ENCODE peak calls at places on chromosomes 6 and 20, in four cellular contexts. One of them, this sample, is unnamed.

GRCh38 chr20:63532449-63532971 is 4.7 kb downstream of the PTK6 start:
- DNase-seq in K562: no peak
- DNase-seq in HepG2: no peak
- DNase-seq in GM12878: no peak
- DNase-seq in this sample: no peak

GRCh38 chr6:146857960-146858308 is 259.2 kb downstream of the ADGB start:
- DNase-seq in K562: peak
- DNase-seq in HepG2: no peak
- DNase-seq in GM12878: no peak
- DNase-seq in this sample: peak

GRCh38 chr20:19998990-19999705 is 18.0 kb upstream of the NAA20 start:
- DNase-seq in K562: no peak
- DNase-seq in HepG2: no peak
- DNase-seq in GM12878: no peak
- DNase-seq in this sample: no peak

GRCh38 chr6:111119550-111120329 is 32.4 kb downstream of the SLC16A10 start:
- DNase-seq in K562: no peak
- DNase-seq in HepG2: no peak
- DNase-seq in GM12878: no peak
- DNase-seq in this sample: no peak

GRCh38 chr20:61927193-61927825 is 138.4 kb downstream of the TAF4 start:
- DNase-seq in K562: no peak
- DNase-seq in HepG2: no peak
- DNase-seq in GM12878: no peak
- DNase-seq in this sample: no peak

GRCh38 chr6:14674458-14674857 is 556.9 kb downstream of the CD83 start:
- DNase-seq in K562: no peak
- DNase-seq in HepG2: no peak
- DNase-seq in GM12878: no peak
- DNase-seq in this sample: no peak

GRCh38 chr6:21214738-21215448 is 378.7 kb upstream of the SOX4 start:
- DNase-seq in K562: no peak
- DNase-seq in HepG2: no peak
- DNase-seq in GM12878: no peak
- DNase-seq in this sample: no peak

GRCh38 chr6:126534418-126534817 is 194.5 kb downstream of the CENPW start:
- DNase-seq in K562: no peak
- DNase-seq in HepG2: no peak
- DNase-seq in GM12878: no peak
- DNase-seq in this sample: no peak

GRCh38 chr6:143675946-143676345 is 1.8 kb upstream of the PHACTR2 start:
- DNase-seq in K562: no peak
- DNase-seq in HepG2: peak
- DNase-seq in GM12878: no peak
- DNase-seq in this sample: no peak

GRCh38 chr6:64000873-64001497 is 365.4 kb downstream of the PHF3 start:
- DNase-seq in K562: no peak
- DNase-seq in HepG2: no peak
- DNase-seq in GM12878: no peak
- DNase-seq in this sample: no peak

GRCh38 chr6:119942078-119942752 is 592.7 kb upstream of the MAN1A1 start:
- DNase-seq in K562: no peak
- DNase-seq in HepG2: no peak
- DNase-seq in GM12878: no peak
- DNase-seq in this sample: no peak

GRCh38 chr6:143110572-143110971 is 49.9 kb downstream of the AIG1 start:
- DNase-seq in K562: no peak
- DNase-seq in HepG2: no peak
- DNase-seq in GM12878: no peak
- DNase-seq in this sample: no peak

GRCh38 chr20:62368303-62368628 is 1.2 kb upstream of the LAMA5 start:
- DNase-seq in K562: no peak
- DNase-seq in HepG2: no peak
- DNase-seq in GM12878: no peak
- DNase-seq in this sample: no peak

GRCh38 chr6:6875818-6876470 is 231.8 kb upstream of the RREB1 start:
- DNase-seq in K562: no peak
- DNase-seq in HepG2: no peak
- DNase-seq in GM12878: no peak
- DNase-seq in this sample: no peak

GRCh38 chr6:164927288-164928040 is 381.9 kb downstream of the C6orf118 start:
- DNase-seq in K562: peak
- DNase-seq in HepG2: peak
- DNase-seq in GM12878: no peak
- DNase-seq in this sample: peak

GRCh38 chr20:57479196-57479595 is 45.7 kb downstream of the CTCFL start:
- DNase-seq in K562: no peak
- DNase-seq in HepG2: no peak
- DNase-seq in GM12878: no peak
- DNase-seq in this sample: no peak

GRCh38 chr6:3162565-3163247 is 5.4 kb upstream of the TUBB2A start:
- DNase-seq in K562: peak
- DNase-seq in HepG2: peak
- DNase-seq in GM12878: no peak
- DNase-seq in this sample: peak

GRCh38 chr6:35476004-35476403 is 7.8 kb downstream of the RPL10A start:
- DNase-seq in K562: peak
- DNase-seq in HepG2: no peak
- DNase-seq in GM12878: no peak
- DNase-seq in this sample: no peak

GRCh38 chr6:43946641-43947363 is 176.8 kb downstream of the VEGFA start:
- DNase-seq in K562: peak
- DNase-seq in HepG2: no peak
- DNase-seq in GM12878: no peak
- DNase-seq in this sample: no peak

GRCh38 chr6:110043366-110043994 is 65.4 kb downstream of the GPR6 start:
- DNase-seq in K562: no peak
- DNase-seq in HepG2: no peak
- DNase-seq in GM12878: no peak
- DNase-seq in this sample: no peak

GRCh38 chr6:110053395-110054240 is 75.5 kb downstream of the GPR6 start:
- DNase-seq in K562: peak
- DNase-seq in HepG2: peak
- DNase-seq in GM12878: no peak
- DNase-seq in this sample: no peak

GRCh38 chr6:110044093-110044492 is 66.0 kb downstream of the GPR6 start:
- DNase-seq in K562: no peak
- DNase-seq in HepG2: no peak
- DNase-seq in GM12878: no peak
- DNase-seq in this sample: no peak

GRCh38 chr6:110049696-110050465 is 71.8 kb downstream of the GPR6 start:
- DNase-seq in K562: no peak
- DNase-seq in HepG2: no peak
- DNase-seq in GM12878: no peak
- DNase-seq in this sample: no peak

GRCh38 chr6:110048221-110048875 is 70.2 kb downstream of the GPR6 start:
- DNase-seq in K562: no peak
- DNase-seq in HepG2: no peak
- DNase-seq in GM12878: no peak
- DNase-seq in this sample: no peak
- TF ChIP-seq CREM in K562: no peak
- TF ChIP-seq CREM in HepG2: no peak
- TF ChIP-seq CREM in GM12878: no peak
- TF ChIP-seq CREM in this sample: no peak

DNA sequence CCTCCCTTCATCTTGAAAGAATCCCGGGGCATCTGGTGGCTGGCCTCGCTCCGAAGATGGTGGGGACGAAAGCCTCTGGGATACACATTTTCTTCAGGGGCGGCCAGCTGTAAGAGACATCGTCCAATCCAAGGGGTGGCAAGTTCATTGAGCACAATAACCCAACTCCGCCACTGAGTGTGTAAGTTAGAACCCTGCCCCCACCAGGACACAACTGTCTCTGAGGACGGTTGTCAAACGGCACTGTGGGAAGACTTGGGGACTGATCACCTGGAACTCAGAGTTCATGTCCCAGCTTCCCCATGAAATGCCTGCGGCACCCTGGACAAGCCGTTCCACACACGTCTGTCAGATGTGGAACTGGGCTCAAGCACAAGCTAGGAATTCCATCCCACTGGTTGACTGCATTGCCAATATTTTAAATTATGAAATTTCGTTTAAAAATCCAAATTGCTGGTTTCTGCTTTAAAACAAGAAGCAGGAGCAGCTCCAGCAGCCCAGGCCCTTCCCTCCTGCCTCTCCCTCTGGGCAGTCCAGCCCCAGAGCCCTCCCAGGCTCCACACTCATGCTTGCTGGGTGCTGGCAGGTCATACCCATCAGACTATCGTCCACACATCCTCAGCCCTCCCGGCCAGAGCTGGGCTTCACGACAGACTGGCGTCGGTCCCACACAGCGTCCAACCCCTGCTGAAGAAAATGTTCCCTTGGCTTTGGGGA is 80.9 kb upstream of the AFDN start:
- DNase-seq in K562: no peak
- DNase-seq in HepG2: no peak
- DNase-seq in GM12878: no peak
- DNase-seq in this sample: no peak
- TF ChIP-seq ATF3 in K562: no peak
- TF ChIP-seq ATF3 in HepG2: no peak
- TF ChIP-seq ATF3 in GM12878: no peak
- TF ChIP-seq ATF3 in this sample: no peak

GRCh38 chr6:154230390-154230789 is 126.2 kb downstream of the IPCEF1 start:
- DNase-seq in K562: no peak
- DNase-seq in HepG2: no peak
- DNase-seq in GM12878: no peak
- DNase-seq in this sample: no peak
- TF ChIP-seq CREM in K562: no peak
- TF ChIP-seq CREM in HepG2: no peak
- TF ChIP-seq CREM in GM12878: no peak
- TF ChIP-seq CREM in this sample: no peak

GRCh38 chr6:37698264-37699137 is 818 bp upstream of the MDGA1 start:
- DNase-seq in K562: peak
- DNase-seq in HepG2: no peak
- DNase-seq in GM12878: no peak
- DNase-seq in this sample: peak

GRCh38 chr6:37696220-37696840 is 1.4 kb downstream of the MDGA1 start:
- DNase-seq in K562: no peak
- DNase-seq in HepG2: no peak
- DNase-seq in GM12878: no peak
- DNase-seq in this sample: peak

GRCh38 chr6:37695857-37696219 is 1.8 kb downstream of the MDGA1 start:
- DNase-seq in K562: no peak
- DNase-seq in HepG2: no peak
- DNase-seq in GM12878: no peak
- DNase-seq in this sample: no peak

GRCh38 chr6:37695273-37695672 is 2.4 kb downstream of the MDGA1 start:
- DNase-seq in K562: no peak
- DNase-seq in HepG2: no peak
- DNase-seq in GM12878: no peak
- DNase-seq in this sample: no peak

DNA sequence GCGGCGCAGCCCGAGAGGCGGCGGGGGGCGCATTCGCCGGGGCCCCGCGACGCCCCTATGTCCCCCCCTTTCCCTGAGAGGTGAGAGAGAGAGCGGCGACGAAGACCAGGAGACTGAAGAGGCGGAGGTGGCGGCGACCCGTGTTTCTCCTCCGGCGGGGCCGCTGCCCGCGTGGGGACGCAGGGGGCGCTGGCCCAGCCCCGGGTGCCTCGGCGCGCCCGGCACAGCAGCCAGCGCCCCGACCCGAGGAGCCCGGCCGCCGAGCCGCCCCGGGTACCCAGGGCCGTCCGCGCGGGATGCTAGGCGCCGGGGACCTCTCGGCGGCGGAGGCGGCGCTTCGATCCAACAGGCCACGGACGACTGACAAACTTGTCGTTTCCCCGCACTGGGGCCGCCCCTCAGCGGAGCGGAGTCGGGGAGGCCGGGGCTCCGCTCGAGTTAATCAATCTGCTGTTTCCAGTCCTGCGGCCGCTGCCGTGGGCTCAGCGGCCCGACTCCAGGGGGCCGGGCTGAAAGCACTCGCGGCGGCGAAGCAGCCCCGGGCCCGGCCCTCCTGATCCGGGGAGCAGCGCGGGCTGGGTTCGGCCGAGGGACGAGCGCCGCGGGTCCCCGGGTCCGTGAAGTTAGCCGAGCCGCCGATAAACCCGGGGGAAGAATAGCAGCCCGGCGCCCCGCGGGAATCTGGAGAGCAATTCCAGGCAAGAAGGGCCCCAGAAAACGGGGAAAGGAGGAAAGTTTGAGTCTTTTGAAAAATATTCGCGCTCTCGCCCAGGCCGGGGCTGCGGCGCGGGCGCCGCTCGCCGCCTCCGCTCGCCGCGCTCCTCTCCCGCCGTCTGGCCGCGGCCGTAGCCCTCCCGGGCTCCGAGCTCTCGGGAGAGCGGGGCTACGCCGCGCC is 595 bp downstream of the MDGA1 start:
- DNase-seq in K562: peak
- DNase-seq in HepG2: no peak
- DNase-seq in GM12878: no peak
- DNase-seq in this sample: peak
- TF ChIP-seq ATF3 in K562: no peak
- TF ChIP-seq ATF3 in HepG2: no peak
- TF ChIP-seq ATF3 in GM12878: no peak
- TF ChIP-seq ATF3 in this sample: no peak

GRCh38 chr6:84763397-84764331 is 734 bp downstream of the TBX18 start:
- DNase-seq in K562: peak
- DNase-seq in HepG2: no peak
- DNase-seq in GM12878: no peak
- DNase-seq in this sample: peak
- TF ChIP-seq CREM in K562: peak
- TF ChIP-seq CREM in HepG2: no peak
- TF ChIP-seq CREM in GM12878: no peak
- TF ChIP-seq CREM in this sample: no peak